ENCODE peak calls at places on chromosomes 5 and 9, in seven cellular contexts. F, G, E, V, O, K and T are unnamed samples.
A peak's percentile ranks its signal among the peaks of the same experiment; 100 is the strongest.

GRCh38 chr5:159797566-159797965 is 118.7 kb upstream of the ADRA1B start:
- DNase-seq in O (no peak), F (no peak), G (no peak), K (no peak), E (no peak), V (no peak), T (no peak)

GRCh38 chr5:36414869-36415282 is 113.2 kb upstream of the RANBP3L start:
- DNase-seq in O (peak; percentile 53), G (peak; percentile 61), F (peak; percentile 74), V (no peak), E (peak; percentile 55), K (no peak), T (peak; percentile 72)

GRCh38 chr9:935348-935965 is 41.0 kb upstream of the DMRT3 start:
- DNase-seq in F (peak; percentile 4), V (no peak), E (no peak), K (no peak), O (peak; percentile 80), G (peak; percentile 38), T (peak; percentile 59)

GRCh38 chr9:125760537-125760936 is 13.4 kb downstream of the PBX3 start:
- DNase-seq in G (no peak), F (no peak), K (no peak), V (no peak), E (no peak), O (no peak), T (no peak)

GRCh38 chr5:150234606-150235547 is 45.0 kb downstream of the SLC6A7 start:
- DNase-seq in V (no peak), E (no peak), O (peak; percentile 83), K (no peak), F (no peak), G (no peak), T (no peak)

GRCh38 chr9:98215266-98215665 is 22.8 kb upstream of the CORO2A start:
- DNase-seq in F (no peak), O (no peak), E (peak; percentile 13), G (no peak), K (no peak), V (no peak), T (peak; percentile 5)

GRCh38 chr5:158739941-158740340 is 359.8 kb downstream of the EBF1 start:
- DNase-seq in V (no peak), G (no peak), K (no peak), E (no peak), F (peak; percentile 58), O (no peak), T (no peak)

GRCh38 chr9:87547665-87548064 is 50.0 kb downstream of the DAPK1 start:
- DNase-seq in K (no peak), F (no peak), O (no peak), G (peak; percentile 46), E (peak; percentile 88), V (peak; percentile 70), T (peak; percentile 4)

GRCh38 chr5:175484322-175484721 is 6.0 kb downstream of the SFXN1 start:
- DNase-seq in G (no peak), K (no peak), O (no peak), F (no peak), E (no peak), V (no peak), T (no peak)

GRCh38 chr9:120689860-120690259 is 24.4 kb downstream of the MEGF9 start:
- DNase-seq in O (peak; percentile 97), F (peak; percentile 41), G (peak; percentile 74), K (no peak), V (no peak), E (no peak), T (peak; percentile 71)

GRCh38 chr9:14245901-14246525 is 67.9 kb downstream of the NFIB start:
- DNase-seq in V (no peak), K (no peak), E (no peak), O (no peak), F (peak; percentile 81), G (peak; percentile 83), T (no peak)

GRCh38 chr5:38077652-38078051 is 180.7 kb upstream of the EGFLAM start:
- DNase-seq in K (no peak), G (no peak), F (no peak), E (no peak), V (no peak), O (no peak), T (no peak)

GRCh38 chr5:123120197-123120596 is 31.2 kb downstream of the PRDM6 start:
- DNase-seq in E (no peak), G (no peak), V (no peak), K (no peak), O (peak; percentile 75), F (no peak), T (peak; percentile 47)

GRCh38 chr5:135398855-135399837 is at the start of gene MACROH2A1:
- DNase-seq in O (peak; percentile 95), K (peak; percentile 82), V (peak; percentile 88), F (peak; percentile 76), G (peak; percentile 95), E (peak; percentile 64), T (peak; percentile 96)

GRCh38 chr5:15004506-15004905 is 132.9 kb upstream of the ANKH start:
- DNase-seq in V (no peak), G (peak; percentile 10), F (peak; percentile 28), O (peak; percentile 28), E (no peak), K (no peak), T (peak; percentile 69)

GRCh38 chr9:33480976-33481375 is 7.3 kb upstream of the NOL6 start:
- DNase-seq in K (no peak), E (no peak), F (no peak), V (no peak), O (no peak), G (no peak), T (no peak)

GRCh38 chr5:75677607-75678006 is 39.6 kb downstream of the POC5 start:
- DNase-seq in O (no peak), V (no peak), K (no peak), E (no peak), F (no peak), G (no peak), T (no peak)

GRCh38 chr9:87375397-87376073 is 122.1 kb upstream of the DAPK1 start:
- DNase-seq in V (no peak), E (peak; percentile 49), O (no peak), K (no peak), F (peak; percentile 29), G (peak; percentile 91), T (no peak)

GRCh38 chr5:1513326-1514026 is 10.3 kb downstream of the LPCAT1 start:
- DNase-seq in K (no peak), V (no peak), F (no peak), O (no peak), E (no peak), G (no peak), T (peak; percentile 83)

GRCh38 chr9:71766663-71767062 is 1.6 kb downstream of the CEMIP2 start:
- DNase-seq in K (no peak), G (no peak), V (no peak), O (no peak), F (no peak), E (peak; percentile 44), T (peak; percentile 73)

GRCh38 chr5:133050500-133050899 is 1.3 kb upstream of the HSPA4 start:
- DNase-seq in V (no peak), K (no peak), F (no peak), E (no peak), G (no peak), O (peak; percentile 33), T (peak; percentile 46)